ENCODE peak calls at places on chromosomes 13 and 19, in ten cellular contexts. One of them, this sample, is unnamed.

GRCh38 chr13:66926851-66927524 is 303.1 kb downstream of the PCDH9 start:
- DNase-seq in HFF-Myc: no peak
- DNase-seq in lower leg skin: no peak
- DNase-seq in AG10803: no peak
- DNase-seq in CMK: no peak
- DNase-seq in dorsolateral prefrontal cortex: no peak
- DNase-seq in SK-N-DZ: no peak
- DNase-seq in nephron progenitor cell: no peak
- DNase-seq in sciatic nerve: no peak
- DNase-seq in GM12892: no peak
- DNase-seq in this sample: no peak

GRCh38 chr13:93418398-93418797 is 191.8 kb downstream of the GPC6 start:
- DNase-seq in dorsolateral prefrontal cortex: no peak
- DNase-seq in lower leg skin: no peak
- DNase-seq in nephron progenitor cell: no peak
- DNase-seq in AG10803: no peak
- DNase-seq in CMK: no peak
- DNase-seq in SK-N-DZ: no peak
- DNase-seq in sciatic nerve: no peak
- DNase-seq in GM12892: no peak
- DNase-seq in HFF-Myc: no peak
- DNase-seq in this sample: no peak

GRCh38 chr13:81048026-81048461 is 707.1 kb upstream of the SPRY2 start:
- DNase-seq in lower leg skin: no peak
- DNase-seq in GM12892: no peak
- DNase-seq in dorsolateral prefrontal cortex: no peak
- DNase-seq in sciatic nerve: no peak
- DNase-seq in HFF-Myc: no peak
- DNase-seq in AG10803: no peak
- DNase-seq in SK-N-DZ: no peak
- DNase-seq in nephron progenitor cell: no peak
- DNase-seq in CMK: no peak
- DNase-seq in this sample: no peak

GRCh38 chr13:28185256-28185655 is 46.9 kb downstream of the PAN3 start:
- DNase-seq in AG10803: no peak
- DNase-seq in sciatic nerve: no peak
- DNase-seq in nephron progenitor cell: no peak
- DNase-seq in CMK: no peak
- DNase-seq in dorsolateral prefrontal cortex: no peak
- DNase-seq in SK-N-DZ: no peak
- DNase-seq in GM12892: no peak
- DNase-seq in HFF-Myc: no peak
- DNase-seq in lower leg skin: no peak
- DNase-seq in this sample: no peak

GRCh38 chr19:16587031-16588023 is 15.1 kb upstream of the SLC35E1 start:
- DNase-seq in sciatic nerve: no peak
- DNase-seq in AG10803: peak; percentile 69
- DNase-seq in GM12892: no peak
- DNase-seq in SK-N-DZ: no peak
- DNase-seq in lower leg skin: no peak
- DNase-seq in dorsolateral prefrontal cortex: peak; percentile 75
- DNase-seq in nephron progenitor cell: peak; percentile 34
- DNase-seq in CMK: no peak
- DNase-seq in HFF-Myc: no peak
- DNase-seq in this sample: no peak

GRCh38 chr19:31639306-31639705 is 290.1 kb upstream of the TSHZ3 start:
- DNase-seq in dorsolateral prefrontal cortex: no peak
- DNase-seq in AG10803: no peak
- DNase-seq in nephron progenitor cell: no peak
- DNase-seq in HFF-Myc: no peak
- DNase-seq in sciatic nerve: no peak
- DNase-seq in GM12892: no peak
- DNase-seq in CMK: no peak
- DNase-seq in lower leg skin: no peak
- DNase-seq in SK-N-DZ: no peak
- DNase-seq in this sample: no peak

GRCh38 chr13:44967656-44968451 is 21.4 kb downstream of the NUFIP1 start:
- DNase-seq in dorsolateral prefrontal cortex: no peak
- DNase-seq in CMK: no peak
- DNase-seq in GM12892: no peak
- DNase-seq in lower leg skin: no peak
- DNase-seq in AG10803: peak; percentile 51
- DNase-seq in HFF-Myc: no peak
- DNase-seq in nephron progenitor cell: no peak
- DNase-seq in sciatic nerve: no peak
- DNase-seq in SK-N-DZ: no peak
- DNase-seq in this sample: no peak

GRCh38 chr13:74450525-74450845 is 316.3 kb upstream of the KLF12 start:
- DNase-seq in CMK: no peak
- DNase-seq in SK-N-DZ: no peak
- DNase-seq in sciatic nerve: no peak
- DNase-seq in HFF-Myc: no peak
- DNase-seq in nephron progenitor cell: no peak
- DNase-seq in GM12892: no peak
- DNase-seq in lower leg skin: no peak
- DNase-seq in AG10803: no peak
- DNase-seq in dorsolateral prefrontal cortex: no peak
- DNase-seq in this sample: no peak

GRCh38 chr19:7368456-7368855 is 19.7 kb downstream of the ARHGEF18 start:
- DNase-seq in AG10803: no peak
- DNase-seq in nephron progenitor cell: no peak
- DNase-seq in SK-N-DZ: peak; percentile 48
- DNase-seq in sciatic nerve: no peak
- DNase-seq in GM12892: no peak
- DNase-seq in HFF-Myc: no peak
- DNase-seq in dorsolateral prefrontal cortex: no peak
- DNase-seq in CMK: no peak
- DNase-seq in lower leg skin: no peak
- DNase-seq in this sample: no peak

GRCh38 chr19:35248310-35249145 is at the start of gene LSR:
- DNase-seq in CMK: no peak
- DNase-seq in HFF-Myc: no peak
- DNase-seq in SK-N-DZ: no peak
- DNase-seq in AG10803: no peak
- DNase-seq in lower leg skin: peak; percentile 93
- DNase-seq in nephron progenitor cell: peak; percentile 75
- DNase-seq in dorsolateral prefrontal cortex: no peak
- DNase-seq in sciatic nerve: no peak
- DNase-seq in GM12892: peak; percentile 97
- DNase-seq in this sample: no peak

GRCh38 chr19:1074512-1075283 is 7.7 kb downstream of the ARHGAP45 start:
- DNase-seq in AG10803: no peak
- DNase-seq in HFF-Myc: no peak
- DNase-seq in lower leg skin: peak; percentile 97
- DNase-seq in sciatic nerve: peak; percentile 91
- DNase-seq in nephron progenitor cell: no peak
- DNase-seq in GM12892: peak; percentile 98
- DNase-seq in CMK: no peak
- DNase-seq in SK-N-DZ: peak; percentile 70
- DNase-seq in dorsolateral prefrontal cortex: peak; percentile 76
- DNase-seq in this sample: no peak

GRCh38 chr13:111323549-111323948 is 3.1 kb downstream of the TEX29 start:
- DNase-seq in GM12892: no peak
- DNase-seq in HFF-Myc: no peak
- DNase-seq in AG10803: no peak
- DNase-seq in lower leg skin: peak; percentile 71
- DNase-seq in CMK: no peak
- DNase-seq in nephron progenitor cell: no peak
- DNase-seq in dorsolateral prefrontal cortex: no peak
- DNase-seq in sciatic nerve: no peak
- DNase-seq in SK-N-DZ: no peak
- DNase-seq in this sample: no peak

GRCh38 chr13:25963681-25964080 is 88.1 kb downstream of the SHISA2 start:
- DNase-seq in GM12892: no peak
- DNase-seq in AG10803: peak; percentile 3
- DNase-seq in sciatic nerve: no peak
- DNase-seq in lower leg skin: no peak
- DNase-seq in nephron progenitor cell: no peak
- DNase-seq in CMK: no peak
- DNase-seq in dorsolateral prefrontal cortex: no peak
- DNase-seq in SK-N-DZ: no peak
- DNase-seq in HFF-Myc: no peak
- DNase-seq in this sample: no peak

GRCh38 chr19:31127132-31127967 is 221.9 kb downstream of the TSHZ3 start:
- DNase-seq in dorsolateral prefrontal cortex: no peak
- DNase-seq in nephron progenitor cell: no peak
- DNase-seq in CMK: no peak
- DNase-seq in AG10803: peak; percentile 97
- DNase-seq in SK-N-DZ: no peak
- DNase-seq in HFF-Myc: peak; percentile 26
- DNase-seq in GM12892: no peak
- DNase-seq in lower leg skin: no peak
- DNase-seq in sciatic nerve: no peak
- DNase-seq in this sample: no peak

GRCh38 chr19:16849168-16849567 is 20.0 kb downstream of the SIN3B start:
- DNase-seq in nephron progenitor cell: no peak
- DNase-seq in AG10803: peak; percentile 24
- DNase-seq in GM12892: no peak
- DNase-seq in SK-N-DZ: no peak
- DNase-seq in dorsolateral prefrontal cortex: no peak
- DNase-seq in HFF-Myc: no peak
- DNase-seq in lower leg skin: no peak
- DNase-seq in CMK: no peak
- DNase-seq in sciatic nerve: no peak
- DNase-seq in this sample: no peak

GRCh38 chr19:1652471-1653299 is at the start of gene TCF3:
- DNase-seq in AG10803: peak; percentile 99
- DNase-seq in CMK: peak; percentile 97
- DNase-seq in HFF-Myc: peak; percentile 96
- DNase-seq in dorsolateral prefrontal cortex: peak; percentile 99
- DNase-seq in sciatic nerve: peak; percentile 99
- DNase-seq in nephron progenitor cell: peak; percentile 98
- DNase-seq in GM12892: peak; percentile 95
- DNase-seq in lower leg skin: peak; percentile 100
- DNase-seq in SK-N-DZ: peak; percentile 99
- DNase-seq in this sample: peak; percentile 98

GRCh38 chr19:42292042-42292960 is 9.6 kb upstream of the PRR19 start:
- DNase-seq in lower leg skin: no peak
- DNase-seq in dorsolateral prefrontal cortex: no peak
- DNase-seq in sciatic nerve: no peak
- DNase-seq in GM12892: no peak
- DNase-seq in HFF-Myc: no peak
- DNase-seq in CMK: no peak
- DNase-seq in nephron progenitor cell: no peak
- DNase-seq in AG10803: no peak
- DNase-seq in SK-N-DZ: no peak
- DNase-seq in this sample: no peak

GRCh38 chr19:22144394-22144793 is 52.4 kb downstream of the ZNF676 start:
- DNase-seq in nephron progenitor cell: peak; percentile 1
- DNase-seq in dorsolateral prefrontal cortex: no peak
- DNase-seq in lower leg skin: no peak
- DNase-seq in HFF-Myc: peak; percentile 1
- DNase-seq in AG10803: no peak
- DNase-seq in sciatic nerve: no peak
- DNase-seq in GM12892: no peak
- DNase-seq in SK-N-DZ: peak; percentile 3
- DNase-seq in CMK: peak; percentile 8
- DNase-seq in this sample: no peak

GRCh38 chr19:18230941-18231734 is 4.9 kb upstream of the PDE4C start:
- DNase-seq in AG10803: no peak
- DNase-seq in CMK: no peak
- DNase-seq in SK-N-DZ: no peak
- DNase-seq in dorsolateral prefrontal cortex: no peak
- DNase-seq in lower leg skin: no peak
- DNase-seq in sciatic nerve: no peak
- DNase-seq in nephron progenitor cell: no peak
- DNase-seq in HFF-Myc: no peak
- DNase-seq in GM12892: no peak
- DNase-seq in this sample: no peak

GRCh38 chr13:33015275-33015674 is 948 bp upstream of the KL start:
- DNase-seq in GM12892: no peak
- DNase-seq in dorsolateral prefrontal cortex: no peak
- DNase-seq in HFF-Myc: no peak
- DNase-seq in nephron progenitor cell: no peak
- DNase-seq in sciatic nerve: no peak
- DNase-seq in AG10803: no peak
- DNase-seq in CMK: no peak
- DNase-seq in lower leg skin: no peak
- DNase-seq in SK-N-DZ: no peak
- DNase-seq in this sample: no peak

GRCh38 chr19:58546131-58546530 is 2.3 kb downstream of the TRIM28 start:
- DNase-seq in CMK: no peak
- DNase-seq in nephron progenitor cell: no peak
- DNase-seq in SK-N-DZ: no peak
- DNase-seq in HFF-Myc: no peak
- DNase-seq in AG10803: no peak
- DNase-seq in GM12892: no peak
- DNase-seq in dorsolateral prefrontal cortex: no peak
- DNase-seq in sciatic nerve: no peak
- DNase-seq in lower leg skin: no peak
- DNase-seq in this sample: no peak

GRCh38 chr19:45527731-45528130 is 20.5 kb downstream of the VASP start:
- DNase-seq in GM12892: no peak
- DNase-seq in dorsolateral prefrontal cortex: no peak
- DNase-seq in SK-N-DZ: no peak
- DNase-seq in AG10803: no peak
- DNase-seq in sciatic nerve: no peak
- DNase-seq in nephron progenitor cell: no peak
- DNase-seq in lower leg skin: no peak
- DNase-seq in HFF-Myc: no peak
- DNase-seq in CMK: no peak
- DNase-seq in this sample: no peak

GRCh38 chr13:53126803-53127202 is 98.2 kb downstream of the OLFM4 start:
- DNase-seq in HFF-Myc: no peak
- DNase-seq in CMK: no peak
- DNase-seq in GM12892: no peak
- DNase-seq in sciatic nerve: peak; percentile 72
- DNase-seq in nephron progenitor cell: no peak
- DNase-seq in SK-N-DZ: no peak
- DNase-seq in dorsolateral prefrontal cortex: no peak
- DNase-seq in lower leg skin: no peak
- DNase-seq in AG10803: peak; percentile 64
- DNase-seq in this sample: no peak

GRCh38 chr19:572891-573825 is 762 bp downstream of the BSG start:
- DNase-seq in HFF-Myc: no peak
- DNase-seq in SK-N-DZ: no peak
- DNase-seq in AG10803: peak; percentile 52
- DNase-seq in GM12892: no peak
- DNase-seq in lower leg skin: peak; percentile 93
- DNase-seq in CMK: no peak
- DNase-seq in sciatic nerve: peak; percentile 84
- DNase-seq in nephron progenitor cell: peak; percentile 42
- DNase-seq in dorsolateral prefrontal cortex: no peak
- DNase-seq in this sample: peak; percentile 70

GRCh38 chr19:49442793-49443365 is 1.6 kb upstream of the SLC17A7 start:
- DNase-seq in GM12892: peak; percentile 71
- DNase-seq in nephron progenitor cell: peak; percentile 99
- DNase-seq in lower leg skin: peak; percentile 99
- DNase-seq in dorsolateral prefrontal cortex: peak; percentile 79
- DNase-seq in AG10803: peak; percentile 85
- DNase-seq in sciatic nerve: peak; percentile 98
- DNase-seq in HFF-Myc: peak; percentile 52
- DNase-seq in SK-N-DZ: peak; percentile 74
- DNase-seq in CMK: peak; percentile 65
- DNase-seq in this sample: peak; percentile 89

GRCh38 chr13:35279500-35279899 is 197.0 kb downstream of the MAB21L1 start:
- DNase-seq in SK-N-DZ: no peak
- DNase-seq in sciatic nerve: no peak
- DNase-seq in dorsolateral prefrontal cortex: no peak
- DNase-seq in CMK: no peak
- DNase-seq in AG10803: no peak
- DNase-seq in GM12892: no peak
- DNase-seq in HFF-Myc: no peak
- DNase-seq in lower leg skin: no peak
- DNase-seq in nephron progenitor cell: peak; percentile 13
- DNase-seq in this sample: no peak

This sample was measured in gastrocnemius medialis.